ENCODE peak calls at places on chromosomes 7 and 10, in four cellular contexts. N is neural progenitor cell, S is left ventricle myocardium inferior, I is HCT116. X is an unnamed sample.

GRCh38 chr7:36639826-36640225 is 84.5 kb downstream of the AOAH start:
- DNase-seq in N (no peak), S (no peak), I (no peak), X (no peak)

GRCh38 chr7:55557666-55558188 is 14.6 kb downstream of the VOPP1 start:
- DNase-seq in N (no peak), S (no peak), I (no peak), X (no peak)

GRCh38 chr10:8245131-8246117 is 190.9 kb downstream of the GATA3 start:
- DNase-seq in N (no peak), S (no peak), I (no peak), X (no peak)

GRCh38 chr10:101075775-101076174 is 14.0 kb downstream of the KAZALD1 start:
- DNase-seq in N (no peak), S (no peak), I (no peak), X (no peak)

GRCh38 chr7:125878990-125879389 is 949.4 kb upstream of the POT1 start:
- DNase-seq in N (no peak), S (no peak), I (peak), X (no peak)

GRCh38 chr10:104472505-104472904 is 118.9 kb downstream of the CFAP58 start:
- DNase-seq in N (no peak), S (no peak), I (peak), X (no peak)

GRCh38 chr10:45373003-45373782 is 823 bp upstream of the ALOX5 start:
- DNase-seq in N (peak), S (no peak), I (no peak), X (no peak)

GRCh38 chr7:26598867-26599266 is 265.5 kb downstream of the SKAP2 start:
- DNase-seq in N (no peak), S (no peak), I (no peak), X (no peak)

GRCh38 chr10:16441106-16441850 is 4.5 kb downstream of the PTER start:
- DNase-seq in N (no peak), S (no peak), I (no peak), X (no peak)

GRCh38 chr7:18753972-18754610 is 258.5 kb downstream of the HDAC9 start:
- DNase-seq in N (no peak), S (no peak), I (no peak), X (peak)

GRCh38 chr10:126570631-126571170 is 99.8 kb downstream of the C10orf90 start:
- DNase-seq in N (no peak), S (no peak), I (no peak), X (no peak)

GRCh38 chr10:116683061-116683601 is 59.2 kb downstream of the HSPA12A start:
- DNase-seq in N (no peak), S (no peak), I (no peak), X (no peak)

GRCh38 chr7:35334511-35334910 is 80.6 kb upstream of the TBX20 start:
- DNase-seq in N (no peak), S (no peak), I (no peak), X (no peak)

GRCh38 chr7:122306320-122307227 is 2.0 kb upstream of the FEZF1 start:
- DNase-seq in N (peak), S (no peak), I (no peak), X (no peak)

DNA sequence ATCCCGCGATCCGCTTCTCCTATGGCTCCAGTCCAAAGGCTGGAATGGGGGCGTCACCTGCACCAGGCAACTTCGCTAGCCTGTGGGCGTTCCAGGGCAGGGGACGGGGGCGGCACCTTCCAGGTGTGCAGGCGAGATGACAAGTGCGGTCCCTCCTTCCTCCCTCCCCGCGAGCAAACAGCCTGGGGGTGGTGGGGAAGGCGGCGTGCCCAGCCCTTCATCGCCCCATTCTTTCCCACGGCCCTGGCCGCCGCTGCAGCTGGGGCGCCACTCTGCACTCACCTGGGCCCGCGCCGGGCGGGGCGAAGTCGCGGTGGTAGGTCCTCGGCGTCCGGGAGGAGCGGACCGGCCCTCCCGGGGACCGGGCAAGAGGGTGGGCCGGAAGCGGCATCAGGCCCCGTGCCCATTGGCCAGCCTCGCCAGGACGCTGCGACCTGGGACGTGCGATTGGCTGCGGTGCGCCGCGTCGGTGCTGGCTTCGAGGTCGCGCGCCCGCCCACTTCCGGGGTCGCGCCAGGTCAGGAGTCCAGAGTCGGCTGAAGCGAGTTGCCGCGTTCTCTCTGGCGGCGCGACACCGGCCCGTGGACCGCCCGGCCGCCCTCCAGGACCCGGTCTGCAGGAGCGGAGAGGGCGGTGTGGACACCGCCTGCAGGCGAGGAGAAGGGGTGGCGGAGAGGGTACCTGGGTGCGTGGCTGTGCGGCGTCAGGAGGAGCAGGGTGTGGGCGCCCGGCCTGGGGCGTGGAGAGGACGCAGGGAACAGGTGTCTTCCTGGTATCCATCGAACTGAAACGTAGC is at the start of gene TECPR1:
- DNase-seq in N (peak), S (peak), I (peak), X (peak)
- TF ChIP-seq CTCF in N (no peak), S (no peak), I (no peak), X (peak)

GRCh38 chr7:1000594-1000935 is 17.6 kb downstream of the CYP2W1 start:
- DNase-seq in N (no peak), S (no peak), I (no peak), X (no peak)
- H3K27ac ChIP-seq in N (peak), S (no peak), I (no peak), X (no peak)

DNA sequence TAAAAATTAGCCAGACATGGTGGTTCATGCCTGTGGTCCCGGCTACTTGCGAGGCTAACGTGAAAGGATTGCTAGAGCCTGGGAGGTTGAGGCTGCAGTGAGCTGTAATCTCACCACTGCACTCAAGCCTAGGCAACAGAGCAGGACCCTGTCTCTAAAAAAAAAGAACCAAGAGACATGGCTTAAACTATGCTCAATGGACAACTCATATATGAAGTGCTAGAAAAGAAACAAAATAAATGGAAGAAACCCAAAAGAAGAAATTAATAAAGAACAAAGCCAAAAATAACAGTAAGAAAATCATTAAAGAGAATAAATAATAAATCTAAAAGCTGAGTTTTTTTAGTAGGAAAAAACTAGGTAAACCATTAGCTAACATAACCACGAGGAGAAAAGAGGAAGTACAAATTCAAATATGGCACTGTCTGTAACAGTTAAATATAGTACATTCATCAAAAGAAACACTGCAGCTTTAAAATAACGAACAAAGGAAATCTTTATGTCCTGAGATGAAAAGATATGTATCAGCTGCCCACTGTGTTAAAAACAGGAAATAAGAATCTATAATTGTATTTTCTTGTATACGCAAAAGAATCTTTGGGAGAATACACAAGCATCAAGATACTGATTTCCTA is 48.7 kb downstream of the UPF2 start:
- DNase-seq in N (no peak), S (no peak), I (no peak), X (no peak)
- H3K4me3 ChIP-seq in N (no peak), S (no peak), I (no peak), X (no peak)

GRCh38 chr7:44965937-44966730 is 12.7 kb downstream of the MYO1G start:
- DNase-seq in N (no peak), S (no peak), I (no peak), X (no peak)

GRCh38 chr7:44966731-44967538 is 11.9 kb downstream of the MYO1G start:
- DNase-seq in N (no peak), S (no peak), I (no peak), X (no peak)

GRCh38 chr7:44969701-44970494 is 8.9 kb downstream of the MYO1G start:
- DNase-seq in N (no peak), S (no peak), I (no peak), X (no peak)

GRCh38 chr7:44969049-44969700 is 9.6 kb downstream of the MYO1G start:
- DNase-seq in N (no peak), S (no peak), I (no peak), X (no peak)

DNA sequence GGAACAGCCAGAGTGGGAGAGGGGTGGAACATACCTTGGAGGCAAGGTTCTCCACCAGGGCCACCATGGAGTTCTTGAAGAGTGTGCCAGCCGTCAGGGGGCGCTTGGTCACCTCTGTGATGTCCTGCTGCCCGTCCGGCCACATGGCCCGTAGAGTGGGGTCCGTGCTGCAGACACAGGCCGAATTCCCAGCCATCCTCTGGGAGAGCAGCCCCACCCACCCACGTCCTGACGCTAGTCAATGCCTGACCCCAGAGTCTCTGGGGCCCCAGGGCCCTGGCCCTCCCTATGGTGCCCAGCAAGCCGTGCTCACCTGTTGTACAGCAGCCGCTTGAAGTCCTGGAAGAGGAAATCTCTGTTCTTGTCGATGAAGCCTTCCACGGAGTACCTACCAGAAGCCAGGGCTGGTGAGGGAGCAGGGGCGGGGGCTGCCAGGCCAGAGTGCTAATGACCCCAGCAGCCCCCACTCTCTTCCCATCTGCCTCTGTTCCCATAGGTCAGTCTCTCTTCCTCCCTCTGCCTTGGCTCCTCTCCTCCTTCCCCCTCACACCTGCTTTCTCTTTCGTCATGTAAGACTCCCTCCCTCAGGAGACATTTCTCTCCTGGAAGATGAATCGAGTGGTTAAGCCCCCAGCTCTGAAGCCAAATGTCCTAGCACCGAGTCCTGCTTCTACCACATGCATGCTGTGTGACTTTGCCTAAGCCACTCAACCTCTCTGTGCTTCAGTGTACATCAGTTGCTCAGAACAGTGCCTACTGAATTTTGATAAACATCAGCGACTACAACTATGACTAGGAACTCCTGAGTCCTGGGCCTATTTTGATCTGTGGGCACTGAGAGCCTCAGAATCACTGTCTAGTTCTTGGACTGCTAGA is 11.0 kb downstream of the MYO1G start:
- DNase-seq in N (peak), S (no peak), I (no peak), X (no peak)
- TF ChIP-seq CTCF in N (peak), S (peak), I (no peak), X (peak)

DNA sequence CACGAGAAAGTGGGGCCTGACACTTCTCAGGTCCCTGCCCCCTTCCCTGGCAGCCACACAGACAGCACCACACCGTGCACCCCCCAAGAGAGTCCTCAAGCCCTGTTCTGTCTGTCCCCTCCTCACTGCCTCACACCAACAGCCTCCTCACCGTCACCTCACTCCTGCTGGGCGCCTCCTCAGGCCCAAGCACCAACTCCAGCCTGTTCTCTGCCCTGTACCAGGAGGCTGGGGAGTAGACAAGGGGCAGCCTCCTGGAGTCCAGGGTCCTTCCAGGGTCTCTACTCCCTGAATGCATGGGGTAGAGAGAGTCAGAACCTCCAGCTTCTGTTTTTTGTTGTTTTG is 26.9 kb upstream of the ELN start:
- DNase-seq in N (no peak), S (no peak), I (no peak), X (no peak)
- H3K27ac ChIP-seq in N (no peak), S (no peak), I (no peak), X (peak)

DNA sequence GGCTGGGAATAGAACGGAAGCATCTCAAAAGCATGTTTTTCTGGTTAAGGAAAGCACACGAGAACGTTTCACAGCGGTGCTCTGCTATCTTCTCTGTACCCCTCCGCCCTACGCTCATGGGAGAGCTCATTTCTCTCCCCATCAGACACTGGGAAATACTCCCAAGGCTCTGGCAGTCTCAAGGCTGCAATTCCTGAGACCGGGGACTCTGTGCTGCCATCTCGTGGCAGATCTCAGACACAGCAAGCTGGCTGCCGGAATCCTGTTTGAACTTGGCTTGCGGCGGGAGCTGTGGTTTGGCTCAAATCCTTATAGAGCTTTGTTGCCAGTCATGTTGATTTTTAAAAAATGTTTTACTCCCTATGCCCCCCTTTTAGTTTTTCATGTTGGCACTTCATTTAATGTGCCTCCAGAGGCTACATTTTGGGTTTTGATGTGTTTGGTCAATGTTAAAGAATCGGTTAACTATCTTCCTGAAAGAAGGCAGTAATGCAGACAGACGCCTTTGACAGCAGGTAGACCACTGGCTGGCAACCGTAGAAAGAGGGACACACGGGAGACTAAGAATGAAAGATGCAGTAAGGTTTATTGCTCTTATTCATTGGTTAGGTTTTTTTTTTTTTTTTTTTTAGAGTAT is 27.6 kb downstream of the BMPER start:
- DNase-seq in N (peak), S (peak), I (peak), X (peak)
- H3K4me3 ChIP-seq in N (no peak), S (peak), I (no peak), X (no peak)